ENCODE peak calls at places on chromosome 7, in four cellular contexts. X is WTC11, Q is K562, P is GM12878. T is an unnamed sample.

GRCh38 chr7:3430588-3430987 is 129.5 kb downstream of the SDK1 start:
- DNase-seq in Q (no peak), X (peak; percentile 65), P (no peak), T (no peak)

GRCh38 chr7:42740410-42740809 is 171.5 kb downstream of the C7orf25 start:
- DNase-seq in Q (no peak), X (no peak), P (no peak), T (no peak)

GRCh38 chr7:111486472-111487142 is 75.7 kb downstream of the IMMP2L start:
- DNase-seq in P (peak; percentile 13), X (no peak), Q (peak; percentile 44), T (peak; percentile 41)

GRCh38 chr7:158707610-158708009 is 3.0 kb upstream of the NCAPG2 start:
- DNase-seq in Q (no peak), P (no peak), X (no peak), T (peak; percentile 81)

GRCh38 chr7:112515989-112516388 is 35.2 kb downstream of the LSMEM1 start:
- DNase-seq in X (no peak), Q (no peak), P (no peak), T (no peak)

GRCh38 chr7:153170287-153170686 is 410.7 kb downstream of the ACTR3B start:
- DNase-seq in Q (no peak), P (no peak), X (no peak), T (no peak)

GRCh38 chr7:143018931-143019330 is 8.0 kb downstream of the OR9A2 start:
- DNase-seq in X (no peak), Q (no peak), P (no peak), T (no peak)

GRCh38 chr7:31883761-31884164 is 186.4 kb downstream of the PDE1C start:
- DNase-seq in Q (no peak), X (no peak), P (no peak), T (no peak)

GRCh38 chr7:156121434-156121833 is 309.2 kb upstream of the SHH start:
- DNase-seq in Q (no peak), P (no peak), X (no peak), T (no peak)

GRCh38 chr7:107051376-107051775 is 6.9 kb downstream of the PRKAR2B start:
- DNase-seq in X (no peak), Q (no peak), P (no peak), T (no peak)

GRCh38 chr7:130941322-130942210 is 207.6 kb upstream of the KLF14 start:
- DNase-seq in P (no peak), Q (peak; percentile 74), X (no peak), T (peak; percentile 75)

GRCh38 chr7:79298145-79298760 is 155.2 kb downstream of the MAGI2 start:
- DNase-seq in P (no peak), X (no peak), Q (peak; percentile 29), T (peak; percentile 25)

GRCh38 chr7:7851381-7851780 is 117.2 kb upstream of the GLCCI1 start:
- DNase-seq in X (no peak), P (no peak), Q (no peak), T (no peak)

DNA sequence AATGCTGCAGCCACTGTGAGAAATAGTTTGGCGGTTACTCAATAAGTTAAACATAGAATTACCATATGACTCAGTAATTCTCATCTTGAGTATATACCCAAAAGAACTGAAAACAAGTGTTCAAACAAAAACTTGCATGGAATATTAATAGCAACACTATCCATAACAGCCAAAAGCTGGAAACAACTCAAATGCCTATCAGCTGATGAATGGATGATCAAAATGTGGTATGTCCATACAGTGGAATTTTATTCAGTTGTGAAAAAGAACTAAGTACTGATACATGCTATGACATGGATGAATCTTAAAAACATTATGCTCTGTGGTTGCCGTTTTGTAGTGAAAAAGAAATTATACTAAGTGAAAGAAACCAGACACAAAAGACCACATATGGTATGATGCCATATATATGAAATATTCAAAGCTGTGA is 63.0 kb upstream of the SP4 start:
- DNase-seq in P (no peak), X (no peak), Q (no peak), T (peak; percentile 9)
- TF ChIP-seq CREM in P (peak; percentile 44), X (no peak), Q (no peak), T (no peak)

DNA sequence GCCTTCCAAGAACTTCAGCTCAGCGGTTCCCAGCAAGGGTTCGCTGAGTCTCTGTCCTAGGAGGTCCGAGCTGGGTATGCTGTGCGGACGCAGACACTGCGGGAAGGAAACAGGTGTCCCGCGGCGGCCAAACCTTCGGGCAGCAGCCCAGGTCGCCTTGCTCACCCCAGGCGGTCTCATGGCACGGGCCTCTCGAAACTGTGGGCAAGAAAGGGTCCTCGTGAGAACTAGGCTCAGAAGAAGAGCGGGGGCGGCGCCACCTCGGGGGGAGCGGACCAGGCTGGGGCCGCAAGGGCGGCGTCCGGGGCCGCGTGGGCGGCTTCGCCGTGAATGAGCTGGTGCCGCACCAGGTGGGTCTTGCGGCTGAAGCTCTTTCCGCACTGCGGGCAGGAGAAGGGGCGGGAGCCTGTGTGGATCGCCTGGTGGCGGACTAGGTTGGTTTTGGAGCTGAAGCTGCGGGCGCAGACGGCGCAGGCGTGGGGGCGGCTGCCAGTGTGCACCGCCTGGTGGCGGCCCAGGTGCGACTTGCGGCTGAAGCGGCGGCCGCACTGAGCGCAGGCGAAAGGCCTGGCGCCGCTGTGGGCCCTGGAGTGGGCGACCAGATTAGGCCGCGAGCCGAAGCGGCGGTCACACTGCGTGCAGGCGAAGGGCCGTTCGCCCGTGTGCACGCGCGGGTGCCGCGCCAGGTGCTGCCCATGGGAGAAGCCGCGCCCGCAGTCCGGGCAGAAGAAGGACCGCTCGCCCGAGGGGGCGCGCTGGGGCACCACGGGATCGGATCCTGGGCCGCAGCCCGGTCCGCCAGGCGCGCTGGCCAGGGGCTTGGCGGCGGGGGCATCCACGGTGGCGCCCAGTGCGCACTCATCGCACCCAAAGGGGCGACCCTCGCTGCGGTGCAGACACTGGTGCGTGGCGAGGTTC is 8.6 kb downstream of the ZNF467 start:
- DNase-seq in X (peak; percentile 71), Q (no peak), P (no peak), T (no peak)
- TF ChIP-seq CREM in X (no peak), Q (no peak), P (no peak), T (no peak)

GRCh38 chr7:46710927-46711326 is 789.9 kb upstream of the IGFBP3 start:
- DNase-seq in Q (no peak), P (no peak), X (no peak), T (no peak)
- TF ChIP-seq CREM in Q (no peak), P (no peak), X (no peak), T (no peak)

DNA sequence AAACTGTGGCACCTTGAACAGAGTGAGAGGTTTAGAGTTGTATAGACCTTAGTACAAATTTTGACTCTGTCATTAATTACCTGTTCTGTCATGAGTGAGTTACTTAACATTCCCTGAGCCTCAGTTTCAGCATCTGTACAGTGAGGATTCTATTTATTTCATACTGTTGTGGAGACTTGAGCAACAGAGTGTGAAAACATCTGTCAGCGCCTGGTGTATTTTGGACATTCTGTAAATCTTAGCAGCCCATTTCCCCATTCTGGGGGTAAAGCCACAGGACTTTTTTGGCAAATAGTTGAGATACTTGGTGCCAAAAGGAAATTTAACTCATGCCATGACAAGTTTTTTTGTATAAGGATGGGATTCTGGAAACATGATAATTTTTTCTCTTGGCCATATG is 94.8 kb downstream of the AUTS2 start:
- DNase-seq in P (no peak), Q (no peak), X (no peak), T (no peak)
- TF ChIP-seq CREM in P (no peak), Q (no peak), X (no peak), T (no peak)

DNA sequence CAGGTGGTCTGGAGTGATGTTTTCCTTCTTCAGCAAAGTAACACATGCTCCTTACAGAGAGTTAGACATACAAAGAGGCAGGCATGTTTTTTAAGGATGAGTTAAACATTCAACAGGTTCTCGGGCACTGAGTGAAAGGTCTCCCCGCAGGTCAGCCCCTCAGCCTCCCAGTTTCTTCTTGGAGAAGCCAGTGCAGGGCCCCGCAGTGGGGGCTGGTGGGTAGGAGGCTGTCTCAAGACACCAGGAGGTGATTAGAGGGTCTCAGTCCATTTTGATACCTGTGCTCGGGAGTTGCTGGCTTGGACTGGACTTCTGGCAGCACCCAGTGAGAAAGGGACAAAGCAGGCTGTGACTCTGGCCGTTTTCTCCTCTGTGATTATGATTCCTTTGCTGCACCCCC is 78.6 kb upstream of the ZNF479 start:
- DNase-seq in X (no peak), P (no peak), Q (no peak), T (no peak)
- TF ChIP-seq CREM in X (no peak), P (no peak), Q (no peak), T (no peak)

T was measured in HepG2.